ENCODE peak calls at places on chromosomes 6 and 20, in four cellular contexts. M is GM23338, C is HCT116, A is H9. G is an unnamed sample.

GRCh38 chr6:43648248-43648647 is 3.4 kb downstream of the RSPH9 start:
- DNase-seq in M (no peak), C (no peak), A (no peak), G (no peak)

GRCh38 chr6:80161438-80161837 is 55.0 kb downstream of the BCKDHB start:
- DNase-seq in M (no peak), C (no peak), A (no peak), G (no peak)

GRCh38 chr6:138107078-138107751 is at the start of gene PERP:
- DNase-seq in M (peak; percentile 66), C (peak; percentile 57), A (peak; percentile 47), G (peak; percentile 91)

GRCh38 chr6:35139924-35140524 is 1.1 kb downstream of the TCP11 start:
- DNase-seq in M (peak; percentile 74), C (peak; percentile 50), A (peak; percentile 45), G (peak; percentile 86)

GRCh38 chr6:118697554-118697953 is 46.2 kb upstream of the CEP85L start:
- DNase-seq in M (no peak), C (no peak), A (no peak), G (no peak)

GRCh38 chr20:56362833-56363413 is 4.1 kb downstream of the FAM210B start:
- DNase-seq in M (peak; percentile 31), C (no peak), A (peak; percentile 44), G (peak; percentile 14)

GRCh38 chr20:50056408-50056926 is 56.5 kb downstream of the UBE2V1 start:
- DNase-seq in M (no peak), C (no peak), A (no peak), G (peak; percentile 23)

GRCh38 chr6:26594730-26595632 is 1.8 kb upstream of the ABT1 start:
- DNase-seq in M (peak; percentile 82), C (peak; percentile 80), A (peak; percentile 70), G (peak; percentile 80)

GRCh38 chr6:116876635-116877611 is at the start of gene RFX6:
- DNase-seq in M (peak; percentile 69), C (no peak), A (peak; percentile 63), G (peak; percentile 69)
- H3K4me2 ChIP-seq in M (peak within 1 kb of the TSS; percentile 89), C (no peak within 1 kb of the TSS), A (peak within 1 kb of the TSS; percentile 50), G (peak within 1 kb of the TSS; percentile 28)

DNA sequence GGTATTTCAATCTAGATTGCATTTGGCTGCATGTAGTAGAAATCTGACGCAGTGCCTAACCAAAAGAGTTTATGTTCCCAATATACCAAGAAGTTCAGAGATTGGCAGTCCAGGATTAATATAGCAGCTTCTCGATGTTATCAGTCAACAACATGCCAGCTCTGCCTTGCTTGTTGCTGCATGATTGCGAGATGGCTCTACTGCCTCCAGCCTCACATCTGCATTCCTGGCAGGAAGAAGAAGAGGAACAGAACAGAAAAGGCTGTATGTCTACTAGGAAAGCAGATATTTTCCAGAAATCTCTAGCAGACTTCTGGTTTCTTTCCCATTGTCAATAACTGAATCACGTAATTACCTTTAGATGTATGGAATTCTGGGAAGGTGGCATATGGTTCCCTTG is 60.8 kb downstream of the SLC35D3 start:
- DNase-seq in M (no peak), C (no peak), A (no peak), G (no peak)
- H3K4me2 ChIP-seq in M (no peak overlapping the region), C (no peak overlapping the region), A (no peak overlapping the region), G (no peak overlapping the region)

DNA sequence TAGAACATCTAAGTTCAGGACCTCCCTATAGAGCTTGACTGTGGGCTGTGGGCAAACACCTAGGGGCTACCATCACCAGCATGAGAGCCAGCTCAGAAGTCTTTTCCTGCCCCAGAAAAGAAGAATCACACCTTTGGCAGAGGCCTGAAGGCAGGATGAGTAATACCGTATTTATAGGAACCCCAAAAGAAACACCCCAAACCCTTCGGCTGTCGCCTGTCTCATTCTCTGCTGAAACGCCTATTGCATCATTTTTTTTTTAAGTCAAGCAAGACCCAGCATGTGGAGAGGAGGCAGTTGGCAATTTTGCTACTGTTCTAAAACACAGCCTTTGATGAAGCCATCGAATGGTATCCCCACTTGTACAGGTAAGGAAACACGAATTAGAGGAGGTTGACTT is 436.4 kb downstream of the TFAP2A start:
- DNase-seq in M (no peak), C (no peak), A (no peak), G (no peak)
- H3K4me2 ChIP-seq in M (no peak overlapping the region), C (no peak overlapping the region), A (no peak overlapping the region), G (no peak overlapping the region)

DNA sequence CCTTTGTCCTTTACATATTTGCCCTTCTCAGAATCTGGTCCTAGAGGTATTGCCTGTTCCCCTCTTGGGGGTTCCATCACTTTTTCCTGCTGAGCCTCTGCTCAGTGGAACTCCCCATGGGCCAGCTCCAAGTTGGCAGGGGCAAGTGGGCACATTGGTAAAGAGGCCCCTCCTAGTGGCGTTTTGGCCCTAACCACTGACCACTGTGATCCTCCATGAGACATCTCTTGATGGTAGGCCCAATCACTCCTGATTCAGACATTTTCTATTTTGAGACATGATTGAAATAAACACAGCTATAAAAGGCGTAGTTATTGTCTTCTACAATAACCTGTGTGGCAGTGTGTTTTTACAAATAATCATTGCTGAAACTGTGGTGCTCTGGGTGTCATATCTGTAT is 83.0 kb downstream of the RREB1 start:
- DNase-seq in M (no peak), C (no peak), A (no peak), G (no peak)
- H3K4me2 ChIP-seq in M (no peak overlapping the region), C (no peak overlapping the region), A (no peak overlapping the region), G (no peak overlapping the region)